ENCODE peak calls at places on chromosomes 11 and 22, in seven cellular contexts. W, V, I, J, M, S and Y are unnamed samples.

GRCh38 chr11:3001496-3001895 is 9.4 kb upstream of the NAP1L4 start:
- DNase-seq in W (no peak), V (no peak), I (no peak), J (peak; percentile 62), M (no peak), S (no peak), Y (no peak)

GRCh38 chr11:130475426-130476053 is 27.1 kb downstream of the ADAMTS15 start:
- DNase-seq in W (no peak), V (no peak), I (no peak), J (no peak), M (no peak), S (no peak), Y (no peak)

GRCh38 chr11:88151866-88152265 is 23.4 kb downstream of the RAB38 start:
- DNase-seq in W (no peak), V (no peak), I (no peak), J (no peak), M (peak; percentile 64), S (no peak), Y (no peak)

GRCh38 chr11:43921561-43922294 is 20.7 kb upstream of the C11orf96 start:
- DNase-seq in W (peak; percentile 87), V (no peak), I (no peak), J (no peak), M (no peak), S (no peak), Y (no peak)

GRCh38 chr22:24424001-24424900 is 3.1 kb upstream of the ADORA2A start:
- DNase-seq in W (peak; percentile 23), V (peak; percentile 36), I (no peak), J (no peak), M (no peak), S (no peak), Y (no peak)

GRCh38 chr11:8033312-8033715 is 46.2 kb downstream of the EIF3F start:
- DNase-seq in W (peak; percentile 71), V (peak; percentile 29), I (peak; percentile 72), J (peak; percentile 87), M (peak; percentile 62), S (peak; percentile 40), Y (peak; percentile 82)

GRCh38 chr11:117428186-117428855 is 100.7 kb downstream of the CEP164 start:
- DNase-seq in W (no peak), V (no peak), I (no peak), J (no peak), M (no peak), S (no peak), Y (no peak)

GRCh38 chr11:135006800-135007199 is 594.8 kb upstream of the B3GAT1 start:
- DNase-seq in W (no peak), V (no peak), I (no peak), J (no peak), M (no peak), S (no peak), Y (no peak)

GRCh38 chr11:334264-335033 is 13.8 kb upstream of the IFITM3 start:
- DNase-seq in W (no peak), V (no peak), I (no peak), J (no peak), M (no peak), S (no peak), Y (no peak)

GRCh38 chr22:21443057-21443734 is 24.0 kb upstream of the TMEM191C start:
- DNase-seq in W (no peak), V (peak; percentile 9), I (no peak), J (peak; percentile 3), M (no peak), S (no peak), Y (peak; percentile 39)

GRCh38 chr22:31345331-31346254 is 553 bp downstream of the PATZ1 start:
- DNase-seq in W (peak; percentile 90), V (peak; percentile 85), I (peak; percentile 45), J (peak; percentile 83), M (no peak), S (peak; percentile 47), Y (peak; percentile 88)

GRCh38 chr11:123407124-123407995 is 22.7 kb upstream of the GRAMD1B start:
- DNase-seq in W (peak; percentile 70), V (peak; percentile 22), I (peak; percentile 65), J (peak; percentile 71), M (peak; percentile 49), S (peak; percentile 60), Y (peak; percentile 32)

GRCh38 chr11:2136952-2137201 is 2.3 kb downstream of the IGF2 start:
- DNase-seq in W (no peak), V (no peak), I (no peak), J (no peak), M (no peak), S (no peak), Y (no peak)

DNA sequence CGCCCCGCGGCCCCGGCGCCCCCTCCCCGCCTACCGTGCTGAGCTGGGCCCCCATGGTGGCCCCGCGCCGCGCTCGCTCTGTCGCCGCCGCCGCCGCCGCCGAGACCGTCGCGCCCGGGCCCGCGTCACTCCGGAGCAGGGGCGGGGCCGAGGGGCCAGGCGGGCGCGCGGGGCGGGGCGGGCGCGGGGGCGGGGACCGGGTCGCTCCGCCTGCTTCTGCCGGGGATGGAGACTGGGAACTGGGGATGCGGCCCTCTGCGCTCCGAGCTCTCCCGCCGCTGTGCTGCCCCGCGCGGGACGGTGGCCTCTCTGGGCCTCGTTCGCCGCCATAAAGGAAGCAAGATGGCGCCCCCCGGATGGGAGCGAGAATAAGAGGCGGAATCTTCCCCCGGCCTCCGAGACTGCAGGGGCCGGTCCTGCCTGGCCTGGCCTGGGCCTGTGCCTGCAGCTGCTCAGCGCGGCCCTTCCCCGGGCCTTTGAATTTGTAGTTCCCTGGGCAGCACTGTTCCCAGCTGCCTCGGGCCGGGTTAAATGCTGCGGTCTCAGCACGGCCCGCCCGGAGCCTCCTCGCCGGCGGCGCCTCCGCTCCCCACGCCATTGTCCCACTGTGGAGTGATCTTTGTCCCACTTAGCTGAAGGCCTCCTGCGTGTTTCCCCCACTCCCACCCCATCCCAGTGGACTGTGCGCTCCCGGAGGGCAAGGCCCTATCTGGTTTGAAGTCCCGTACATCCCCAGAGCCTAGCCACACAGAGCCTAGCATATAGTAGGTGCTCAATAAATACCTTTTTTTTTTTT is at the start of gene CYB5R3:
- DNase-seq in W (peak; percentile 63), V (peak; percentile 78), I (peak; percentile 79), J (peak; percentile 88), M (no peak), S (peak; percentile 71), Y (peak; percentile 91)
- TF ChIP-seq CTCF in W (no peak), V (peak; percentile 16), I (peak; percentile 31), J (no peak), M (no peak), S (no peak), Y (no peak)

GRCh38 chr11:107780136-107780535 is 68.3 kb upstream of the SLN start:
- DNase-seq in W (no peak), V (no peak), I (no peak), J (no peak), M (no peak), S (no peak), Y (no peak)

GRCh38 chr11:107783121-107783520 is 71.3 kb upstream of the SLN start:
- DNase-seq in W (no peak), V (no peak), I (no peak), J (no peak), M (no peak), S (no peak), Y (no peak)

GRCh38 chr11:107777094-107777493 is 65.2 kb upstream of the SLN start:
- DNase-seq in W (no peak), V (no peak), I (no peak), J (no peak), M (no peak), S (no peak), Y (no peak)

GRCh38 chr11:107778839-107779517 is 67.1 kb upstream of the SLN start:
- DNase-seq in W (no peak), V (no peak), I (no peak), J (no peak), M (no peak), S (no peak), Y (no peak)

DNA sequence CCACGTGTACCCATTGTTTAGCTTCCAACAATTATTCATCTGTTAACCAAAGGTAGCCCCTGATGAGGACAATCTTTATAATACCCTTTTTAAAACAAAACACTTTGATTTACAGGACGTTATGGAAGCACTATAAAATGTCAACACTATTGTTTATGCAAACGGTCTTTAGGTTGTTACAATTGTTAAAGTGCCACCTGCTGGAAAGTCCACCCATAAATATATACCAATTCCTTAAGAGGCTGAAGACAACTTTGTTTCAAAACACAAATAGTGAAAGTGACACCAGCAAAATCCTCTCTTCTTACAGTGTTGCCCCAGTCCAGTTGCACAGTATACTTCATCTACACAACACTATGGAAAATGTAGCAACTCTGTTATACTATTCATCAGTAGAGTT is 68.9 kb upstream of the SLN start:
- DNase-seq in W (peak; percentile 24), V (no peak), I (no peak), J (no peak), M (no peak), S (no peak), Y (no peak)
- TF ChIP-seq CTCF in W (peak; percentile 13), V (no peak), I (peak; percentile 58), J (no peak), M (peak; percentile 18), S (no peak), Y (no peak)

GRCh38 chr11:74094393-74094792 is 76.4 kb downstream of the C2CD3 start:
- DNase-seq in W (no peak), V (no peak), I (no peak), J (no peak), M (no peak), S (no peak), Y (no peak)

GRCh38 chr11:74091549-74091948 is 79.3 kb downstream of the C2CD3 start:
- DNase-seq in W (no peak), V (no peak), I (no peak), J (no peak), M (no peak), S (no peak), Y (no peak)

GRCh38 chr11:74086242-74086884 is 77.5 kb upstream of the UCP3 start:
- DNase-seq in W (no peak), V (no peak), I (no peak), J (no peak), M (no peak), S (no peak), Y (no peak)

GRCh38 chr11:74092425-74092824 is 78.4 kb downstream of the C2CD3 start:
- DNase-seq in W (no peak), V (no peak), I (no peak), J (no peak), M (no peak), S (no peak), Y (no peak)

DNA sequence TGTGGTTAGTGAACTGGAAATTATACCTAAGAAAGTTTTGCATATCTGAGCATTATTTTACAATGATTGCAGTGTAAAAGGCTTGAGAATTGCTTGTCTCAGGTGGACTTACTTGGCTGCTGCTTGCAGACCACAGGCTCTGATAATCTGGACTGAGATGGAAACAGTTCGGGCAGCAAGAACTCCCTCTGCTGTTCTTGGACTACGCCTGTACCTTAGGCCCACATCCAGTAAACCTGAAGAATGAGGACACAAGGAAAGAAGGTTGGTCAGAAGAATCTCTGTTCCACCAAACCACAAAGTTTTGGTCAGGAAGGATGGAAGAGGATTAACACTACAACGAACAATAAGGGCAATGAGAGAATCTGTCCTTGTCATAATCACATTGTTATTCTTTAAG is 80.1 kb downstream of the C2CD3 start:
- DNase-seq in W (no peak), V (no peak), I (no peak), J (no peak), M (no peak), S (peak; percentile 13), Y (no peak)
- TF ChIP-seq CTCF in W (no peak), V (no peak), I (peak; percentile 29), J (no peak), M (peak; percentile 29), S (peak; percentile 48), Y (no peak)

DNA sequence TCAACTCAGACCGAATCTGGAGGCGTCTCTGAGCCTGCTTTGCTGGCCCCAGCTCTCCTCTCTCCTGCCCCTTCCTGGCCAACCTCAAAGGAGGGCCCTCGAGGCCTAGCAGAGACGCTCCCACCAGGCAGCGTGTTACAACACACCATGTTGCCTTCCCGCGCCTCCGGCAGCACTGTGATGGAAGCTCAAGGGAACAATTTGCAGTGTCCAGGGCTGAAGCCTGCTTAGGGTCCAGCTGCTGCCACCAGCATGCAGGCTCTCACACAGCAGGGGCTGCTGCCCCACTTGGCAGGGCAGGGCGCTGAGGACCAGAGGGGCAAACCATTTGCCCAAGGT is 18.5 kb downstream of the LINC01488 start:
- DNase-seq in W (no peak), V (no peak), I (no peak), J (no peak), M (no peak), S (no peak), Y (no peak)
- TF ChIP-seq CTCF in W (no peak), V (no peak), I (no peak), J (no peak), M (no peak), S (no peak), Y (no peak)